ENCODE peak calls at places on chromosome 16, in five cellular contexts. L, N, F, O and X are unnamed samples.

GRCh38 chr16:19419691-19420060 is 2.0 kb downstream of the TMC5 start:
- DNase-seq in O (no peak), L (no peak), N (no peak), F (no peak), X (no peak)

GRCh38 chr16:81204794-81205680 is 33.5 kb upstream of the BCO1 start:
- DNase-seq in N (no peak), L (peak; percentile 17), O (no peak), F (peak; percentile 8), X (peak; percentile 33)

GRCh38 chr16:30951785-30952184 is 2.9 kb downstream of the ORAI3 start:
- DNase-seq in N (peak; percentile 85), L (no peak), O (peak; percentile 69), F (no peak), X (no peak)

GRCh38 chr16:19400709-19401108 is 17.0 kb upstream of the TMC5 start:
- DNase-seq in N (no peak), L (no peak), O (no peak), F (peak; percentile 63), X (peak; percentile 14)

GRCh38 chr16:66714659-66715307 is 18.2 kb upstream of the CMTM4 start:
- DNase-seq in L (no peak), O (no peak), N (no peak), F (no peak), X (no peak)

GRCh38 chr16:50279142-50279865 is 13.0 kb downstream of the ADCY7 start:
- DNase-seq in O (peak; percentile 75), L (no peak), N (peak; percentile 66), F (no peak), X (no peak)

GRCh38 chr16:17070882-17071592 is 399.7 kb downstream of the XYLT1 start:
- DNase-seq in L (no peak), O (no peak), F (peak; percentile 93), N (no peak), X (peak; percentile 96)

GRCh38 chr16:72952404-72953301 is 95.3 kb downstream of the ZFHX3 start:
- DNase-seq in O (no peak), L (peak; percentile 58), N (no peak), F (no peak), X (no peak)

GRCh38 chr16:9053006-9053601 is 38.3 kb upstream of the HAPSTR1 start:
- DNase-seq in F (no peak), O (peak; percentile 25), L (no peak), N (peak; percentile 47), X (no peak)

GRCh38 chr16:74950511-74950910 is 34.4 kb downstream of the WDR59 start:
- DNase-seq in L (no peak), O (no peak), N (no peak), F (no peak), X (no peak)

GRCh38 chr16:51134269-51134812 is 16.7 kb downstream of the SALL1 start:
- DNase-seq in N (peak; percentile 51), F (no peak), O (no peak), L (no peak), X (no peak)

GRCh38 chr16:19883296-19883951 is 1.2 kb downstream of the GPRC5B start:
- DNase-seq in L (no peak), F (no peak), N (peak; percentile 58), O (peak; percentile 48), X (no peak)

GRCh38 chr16:4570688-4571321 is 14.7 kb downstream of the C16orf96 start:
- DNase-seq in L (no peak), F (no peak), N (no peak), O (no peak), X (no peak)

GRCh38 chr16:83113317-83113716 is 486.5 kb downstream of the CDH13 start:
- DNase-seq in N (peak; percentile 24), L (no peak), F (no peak), O (no peak), X (peak; percentile 58)

GRCh38 chr16:88432174-88432573 is 20.9 kb upstream of the ZFPM1 start:
- DNase-seq in N (no peak), F (no peak), O (no peak), L (no peak), X (no peak)

GRCh38 chr16:84181144-84181915 is 5.5 kb downstream of the TAF1C start:
- DNase-seq in F (no peak), N (no peak), L (no peak), O (no peak), X (no peak)

GRCh38 chr16:21167360-21167759 is 8.9 kb downstream of the LDAF1 start:
- DNase-seq in O (no peak), N (no peak), L (peak; percentile 53), F (no peak), X (no peak)

GRCh38 chr16:19123535-19124178 is 9.9 kb downstream of the ITPRIPL2 start:
- DNase-seq in O (no peak), L (no peak), N (no peak), F (no peak), X (no peak)

GRCh38 chr16:74998481-74999207 is at the start of gene ZNRF1:
- DNase-seq in F (peak; percentile 56), N (peak; percentile 89), L (peak; percentile 27), O (peak; percentile 88), X (peak; percentile 73)

GRCh38 chr16:25855063-25855462 is 163.3 kb downstream of the HS3ST4 start:
- DNase-seq in O (no peak), N (no peak), F (no peak), L (no peak), X (no peak)

GRCh38 chr16:82660078-82660645 is 33.4 kb downstream of the CDH13 start:
- DNase-seq in L (peak; percentile 61), O (no peak), F (no peak), N (no peak), X (peak; percentile 44)

GRCh38 chr16:84234656-84235285 is 5.0 kb downstream of the KCNG4 start:
- DNase-seq in L (no peak), O (no peak), F (no peak), N (peak; percentile 19), X (no peak)

GRCh38 chr16:48497932-48498760 is 111.8 kb downstream of the N4BP1 start:
- DNase-seq in N (no peak), F (no peak), L (no peak), O (no peak), X (no peak)

GRCh38 chr16:68233835-68234187 is 2.1 kb downstream of the ESRP2 start:
- DNase-seq in F (no peak), O (no peak), L (no peak), N (no peak), X (peak; percentile 37)

GRCh38 chr16:68235882-68236803 is at the start of gene ESRP2:
- DNase-seq in N (peak; percentile 46), L (no peak), F (no peak), O (no peak), X (no peak)

GRCh38 chr16:68236804-68237242 is 896 bp upstream of the ESRP2 start:
- DNase-seq in N (peak; percentile 39), O (no peak), F (no peak), L (no peak), X (no peak)

GRCh38 chr16:68234188-68235104 is 1.5 kb downstream of the ESRP2 start:
- DNase-seq in O (no peak), N (no peak), F (no peak), L (no peak), X (no peak)

GRCh38 chr16:68235105-68235881 is 634 bp downstream of the ESRP2 start:
- DNase-seq in O (no peak), L (no peak), N (no peak), F (no peak), X (no peak)
- H3K4me3 ChIP-seq in O (peak overlapping the region; percentile 74), L (no peak overlapping the region), N (no peak overlapping the region), F (no peak overlapping the region), X (no peak overlapping the region)

GRCh38 chr16:57801098-57801855 is 1.0 kb downstream of the KIFC3 start:
- DNase-seq in O (no peak), N (no peak), F (no peak), L (no peak), X (no peak)
- H3K4me3 ChIP-seq in O (peak overlapping the region; percentile 79), N (peak overlapping the region; percentile 68), F (no peak overlapping the region), L (peak overlapping the region; percentile 80), X (no peak overlapping the region)

GRCh38 chr16:70253291-70254094 is 1.8 kb upstream of the EXOSC6 start:
- DNase-seq in O (no peak), F (peak; percentile 33), L (no peak), N (no peak), X (no peak)

GRCh38 chr16:70254095-70254964 is 2.6 kb upstream of the EXOSC6 start:
- DNase-seq in F (no peak), L (no peak), O (no peak), N (no peak), X (no peak)

GRCh38 chr16:70250748-70251650 is 741 bp downstream of the EXOSC6 start:
- DNase-seq in L (no peak), F (peak; percentile 36), N (peak; percentile 50), O (no peak), X (no peak)

GRCh38 chr16:70252355-70252988 is 732 bp upstream of the EXOSC6 start:
- DNase-seq in L (no peak), O (no peak), N (no peak), F (no peak), X (no peak)

DNA sequence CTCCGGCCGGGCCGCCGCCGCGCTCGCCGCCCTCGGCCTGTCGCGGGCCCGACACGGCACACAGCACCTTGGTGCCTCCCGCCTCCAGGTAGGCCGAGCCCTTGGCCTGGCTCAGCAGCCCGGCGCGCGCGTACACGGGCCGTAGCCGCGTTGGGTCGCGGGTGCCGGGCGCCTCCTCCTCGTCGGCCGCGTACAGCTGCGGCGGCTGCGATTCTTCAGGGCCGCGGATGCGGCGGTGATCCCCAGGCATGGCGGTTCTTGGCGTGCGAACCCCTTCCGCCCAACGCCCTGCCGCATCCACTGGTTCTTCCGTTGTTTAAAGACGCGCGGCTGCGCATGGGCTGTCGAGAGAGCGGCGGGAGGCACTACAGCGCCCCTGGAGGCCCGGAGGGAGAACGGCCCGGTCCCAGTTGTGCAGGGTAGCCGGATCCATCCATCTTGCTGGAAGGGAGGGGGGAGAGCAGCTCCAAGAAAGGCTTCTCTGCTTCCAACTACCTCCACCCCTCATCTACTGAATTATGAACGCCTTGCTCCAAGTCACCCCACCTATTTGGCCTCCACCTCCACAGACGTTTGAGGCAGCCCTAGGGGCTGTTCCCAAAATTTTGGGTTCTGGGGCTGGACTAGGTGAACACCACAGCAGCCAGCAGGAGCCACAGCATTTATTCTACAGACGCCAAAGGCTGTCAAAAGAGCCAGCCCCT is at the start of gene EXOSC6:
- DNase-seq in L (peak; percentile 73), O (peak; percentile 90), F (peak; percentile 95), N (peak; percentile 93), X (peak; percentile 91)
- H3K4me3 ChIP-seq in L (peak within 1 kb of the TSS; percentile 59), O (peak within 1 kb of the TSS; percentile 86), F (peak within 1 kb of the TSS; percentile 86), N (peak within 1 kb of the TSS; percentile 84), X (peak within 1 kb of the TSS; percentile 64)

DNA sequence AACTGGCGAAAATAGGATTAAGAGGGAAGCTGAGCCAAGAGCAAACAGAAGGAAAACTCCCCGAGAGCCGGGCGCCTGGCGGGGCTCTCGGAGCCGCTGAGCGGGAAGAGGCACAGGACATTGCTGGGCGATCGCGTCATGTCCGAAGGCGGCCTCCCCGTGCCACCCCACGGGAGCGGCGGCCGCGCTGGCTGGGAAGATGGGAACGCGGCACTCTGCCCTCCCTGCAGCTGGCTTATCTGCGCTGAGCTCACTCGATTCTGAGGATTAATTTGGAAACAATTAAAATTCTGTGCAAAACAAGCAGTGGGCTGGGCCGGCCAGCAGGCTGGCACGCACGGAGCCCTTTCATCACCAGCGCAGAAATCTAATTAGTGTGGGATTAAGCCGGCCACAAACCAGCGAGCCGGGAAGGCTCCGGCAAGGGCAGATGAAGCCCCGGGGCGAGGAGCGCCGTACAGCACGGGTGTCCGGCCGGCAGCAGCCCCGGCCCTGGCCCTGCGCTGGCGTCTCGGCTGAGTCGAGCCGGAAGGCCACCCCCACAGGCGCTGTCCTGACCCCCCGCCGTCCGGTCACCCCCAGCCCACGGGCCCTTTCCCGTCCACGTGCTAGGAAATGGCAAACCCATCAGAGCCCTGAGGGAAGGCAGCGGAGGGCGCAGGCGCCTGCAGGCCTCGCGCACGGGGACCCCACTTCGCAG is 37.8 kb downstream of the SOX8 start:
- DNase-seq in F (no peak), L (no peak), N (peak; percentile 78), O (peak; percentile 65), X (no peak)
- H3K4me3 ChIP-seq in F (no peak overlapping the region), L (peak overlapping the region; percentile 20), N (no peak overlapping the region), O (peak overlapping the region; percentile 61), X (no peak overlapping the region)